ENCODE peak calls at places on chromosomes 1 and 21, in nine cellular contexts. One of them, this sample, is unnamed.

GRCh38 chr1:96845464-96845863 is 123.9 kb downstream of the PTBP2 start:
- DNase-seq in mucosa of gallbladder: no peak
- DNase-seq in adipocyte: no peak
- DNase-seq in C1 segment of cervical spinal cord: no peak
- DNase-seq in hepatic stellate cell: no peak
- DNase-seq in HFF-Myc: no peak
- DNase-seq in caudate nucleus: no peak
- DNase-seq in psoas muscle: no peak
- DNase-seq in activated T-cell treated with anti-CD3 and anti-CD28 coated beads for 48 hours: peak
- DNase-seq in this sample: no peak

GRCh38 chr1:185341196-185341781 is 24.2 kb upstream of the IVNS1ABP start:
- DNase-seq in HFF-Myc: no peak
- DNase-seq in C1 segment of cervical spinal cord: no peak
- DNase-seq in adipocyte: no peak
- DNase-seq in hepatic stellate cell: no peak
- DNase-seq in activated T-cell treated with anti-CD3 and anti-CD28 coated beads for 48 hours: no peak
- DNase-seq in psoas muscle: no peak
- DNase-seq in caudate nucleus: no peak
- DNase-seq in mucosa of gallbladder: no peak
- DNase-seq in this sample: no peak

GRCh38 chr1:225468270-225469020 is 40.6 kb upstream of the LBR start:
- DNase-seq in C1 segment of cervical spinal cord: no peak
- DNase-seq in caudate nucleus: no peak
- DNase-seq in mucosa of gallbladder: no peak
- DNase-seq in HFF-Myc: no peak
- DNase-seq in activated T-cell treated with anti-CD3 and anti-CD28 coated beads for 48 hours: no peak
- DNase-seq in hepatic stellate cell: no peak
- DNase-seq in psoas muscle: no peak
- DNase-seq in adipocyte: no peak
- DNase-seq in this sample: no peak

GRCh38 chr21:44349416-44349846 is 4.0 kb upstream of the TRPM2 start:
- DNase-seq in activated T-cell treated with anti-CD3 and anti-CD28 coated beads for 48 hours: no peak
- DNase-seq in caudate nucleus: no peak
- DNase-seq in hepatic stellate cell: no peak
- DNase-seq in psoas muscle: no peak
- DNase-seq in mucosa of gallbladder: no peak
- DNase-seq in adipocyte: no peak
- DNase-seq in HFF-Myc: no peak
- DNase-seq in C1 segment of cervical spinal cord: no peak
- DNase-seq in this sample: no peak

GRCh38 chr1:156705918-156706646 is 699 bp upstream of the CRABP2 start:
- DNase-seq in psoas muscle: peak
- DNase-seq in hepatic stellate cell: peak
- DNase-seq in caudate nucleus: peak
- DNase-seq in adipocyte: peak
- DNase-seq in mucosa of gallbladder: peak
- DNase-seq in C1 segment of cervical spinal cord: peak
- DNase-seq in activated T-cell treated with anti-CD3 and anti-CD28 coated beads for 48 hours: peak
- DNase-seq in HFF-Myc: no peak
- DNase-seq in this sample: no peak

GRCh38 chr1:48697066-48697707 is 79.5 kb downstream of the BEND5 start:
- DNase-seq in mucosa of gallbladder: peak
- DNase-seq in adipocyte: peak
- DNase-seq in activated T-cell treated with anti-CD3 and anti-CD28 coated beads for 48 hours: peak
- DNase-seq in hepatic stellate cell: peak
- DNase-seq in C1 segment of cervical spinal cord: peak
- DNase-seq in caudate nucleus: peak
- DNase-seq in HFF-Myc: peak
- DNase-seq in psoas muscle: peak
- DNase-seq in this sample: no peak

GRCh38 chr1:210882414-210883221 is 251.3 kb downstream of the KCNH1 start:
- DNase-seq in mucosa of gallbladder: no peak
- DNase-seq in psoas muscle: no peak
- DNase-seq in caudate nucleus: peak
- DNase-seq in HFF-Myc: no peak
- DNase-seq in C1 segment of cervical spinal cord: no peak
- DNase-seq in adipocyte: peak
- DNase-seq in activated T-cell treated with anti-CD3 and anti-CD28 coated beads for 48 hours: no peak
- DNase-seq in hepatic stellate cell: no peak
- DNase-seq in this sample: peak

GRCh38 chr1:92790081-92790480 is 5.2 kb upstream of the EVI5 start:
- DNase-seq in psoas muscle: no peak
- DNase-seq in adipocyte: no peak
- DNase-seq in activated T-cell treated with anti-CD3 and anti-CD28 coated beads for 48 hours: no peak
- DNase-seq in mucosa of gallbladder: no peak
- DNase-seq in caudate nucleus: no peak
- DNase-seq in HFF-Myc: no peak
- DNase-seq in hepatic stellate cell: no peak
- DNase-seq in C1 segment of cervical spinal cord: no peak
- DNase-seq in this sample: no peak

GRCh38 chr21:16211339-16212303 is 481.8 kb downstream of the USP25 start:
- DNase-seq in caudate nucleus: no peak
- DNase-seq in C1 segment of cervical spinal cord: no peak
- DNase-seq in hepatic stellate cell: no peak
- DNase-seq in psoas muscle: no peak
- DNase-seq in mucosa of gallbladder: no peak
- DNase-seq in activated T-cell treated with anti-CD3 and anti-CD28 coated beads for 48 hours: no peak
- DNase-seq in HFF-Myc: no peak
- DNase-seq in adipocyte: peak
- DNase-seq in this sample: peak